ENCODE peak calls at places on chromosomes 6 and 20, in ten cellular contexts. A is sigmoid colon, V is stomach, U is H1, Q is ovary, H is suprapubic skin, R is A549, M is SK-N-SH, X is HepG2, N is transverse colon. J is an unnamed sample.

GRCh38 chr20:59627298-59627697 is 23.0 kb downstream of the PHACTR3 start:
- DNase-seq in A (no peak), V (no peak), U (no peak), Q (no peak), H (no peak), R (no peak), M (no peak), X (no peak), N (no peak), J (no peak)

GRCh38 chr6:159953091-159953581 is 15.7 kb upstream of the IGF2R start:
- DNase-seq in A (peak), V (peak), U (no peak), Q (peak), H (no peak), R (no peak), M (no peak), X (no peak), N (no peak), J (peak)

GRCh38 chr20:16441526-16442164 is 131.6 kb downstream of the KIF16B start:
- DNase-seq in A (no peak), V (no peak), U (no peak), Q (no peak), H (no peak), R (no peak), M (peak), X (no peak), N (no peak), J (no peak)

GRCh38 chr6:33702345-33702977 is 9.0 kb downstream of the UQCC2 start:
- DNase-seq in A (peak), V (peak), U (no peak), Q (no peak), H (no peak), R (peak), M (peak), X (peak), N (peak), J (no peak)

GRCh38 chr6:110422444-110422822 is 7.1 kb upstream of the DDO start:
- DNase-seq in A (no peak), V (no peak), U (no peak), Q (no peak), H (no peak), R (no peak), M (no peak), X (no peak), N (no peak), J (no peak)

GRCh38 chr6:122790740-122791679 is 2.0 kb downstream of the SMPDL3A start:
- DNase-seq in A (no peak), V (no peak), U (no peak), Q (no peak), H (no peak), R (no peak), M (no peak), X (peak), N (no peak), J (no peak)

GRCh38 chr6:116969211-116969863 is 92.3 kb downstream of the RFX6 start:
- DNase-seq in A (no peak), V (peak), U (no peak), Q (no peak), H (no peak), R (peak), M (peak), X (peak), N (peak), J (no peak)

GRCh38 chr6:19691465-19692167 is 145.6 kb upstream of the ID4 start:
- DNase-seq in A (no peak), V (no peak), U (peak), Q (no peak), H (no peak), R (no peak), M (peak), X (no peak), N (no peak), J (no peak)

GRCh38 chr6:28370440-28370839 is 20.7 kb downstream of the ZKSCAN3 start:
- DNase-seq in A (no peak), V (no peak), U (no peak), Q (no peak), H (no peak), R (no peak), M (no peak), X (no peak), N (no peak), J (no peak)

GRCh38 chr6:74597266-74597665 is 608.6 kb downstream of the COL12A1 start:
- DNase-seq in A (no peak), V (no peak), U (no peak), Q (no peak), H (no peak), R (no peak), M (no peak), X (no peak), N (no peak), J (no peak)

GRCh38 chr6:35727206-35727934 is 9.5 kb upstream of the ARMC12 start:
- DNase-seq in A (peak), V (peak), U (peak), Q (peak), H (peak), R (peak), M (peak), X (peak), N (peak), J (peak)

GRCh38 chr6:154590770-154591169 is 80.3 kb upstream of the CNKSR3 start:
- DNase-seq in A (no peak), V (peak), U (no peak), Q (no peak), H (no peak), R (no peak), M (no peak), X (no peak), N (peak), J (no peak)

GRCh38 chr20:45489083-45489531 is 19.6 kb downstream of the WFDC2 start:
- DNase-seq in A (no peak), V (no peak), U (no peak), Q (no peak), H (no peak), R (no peak), M (no peak), X (no peak), N (no peak), J (no peak)

GRCh38 chr20:25510202-25510601 is 75.1 kb downstream of the NINL start:
- DNase-seq in A (no peak), V (no peak), U (no peak), Q (no peak), H (peak), R (no peak), M (no peak), X (no peak), N (no peak), J (no peak)

GRCh38 chr6:28258877-28259777 is at the start of gene NKAPL:
- DNase-seq in A (peak), V (peak), U (peak), Q (peak), H (peak), R (no peak), M (no peak), X (no peak), N (peak), J (peak)

GRCh38 chr6:1107578-1107977 is 204.3 kb upstream of the FOXQ1 start:
- DNase-seq in A (no peak), V (no peak), U (no peak), Q (no peak), H (no peak), R (no peak), M (no peak), X (no peak), N (no peak), J (no peak)

GRCh38 chr20:55893031-55893430 is 112.3 kb downstream of the CBLN4 start:
- DNase-seq in A (no peak), V (no peak), U (no peak), Q (no peak), H (no peak), R (no peak), M (no peak), X (no peak), N (no peak), J (no peak)

GRCh38 chr6:149884215-149884614 is 13.7 kb downstream of the RAET1E start:
- DNase-seq in A (no peak), V (peak), U (peak), Q (peak), H (peak), R (no peak), M (no peak), X (no peak), N (no peak), J (no peak)

DNA sequence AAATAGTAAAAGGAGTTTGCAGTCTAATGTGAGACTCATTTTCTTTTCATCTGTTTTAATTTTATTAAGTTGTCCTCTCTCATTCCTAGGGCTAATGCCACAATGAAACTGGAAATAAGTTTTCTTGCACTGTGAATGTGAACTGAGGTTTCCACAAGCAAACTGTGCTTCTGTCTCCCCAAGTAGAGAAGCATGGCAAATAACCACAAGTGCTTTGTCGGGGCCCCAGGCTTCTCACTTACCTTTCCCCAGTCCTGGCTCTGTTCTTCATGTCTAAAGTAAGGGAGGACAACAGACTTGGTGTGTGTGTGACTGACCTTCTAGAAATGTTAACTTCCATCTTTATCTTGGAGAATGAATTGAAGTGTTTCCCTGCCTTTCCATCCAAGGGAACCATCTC is 80.8 kb downstream of the CBFA2T2 start:
- DNase-seq in A (no peak), V (no peak), U (no peak), Q (no peak), H (no peak), R (no peak), M (no peak), X (no peak), N (no peak), J (no peak)
- TF ChIP-seq EP300 in A (no peak), V (no peak), U (no peak), Q (no peak), H (no peak), R (no peak), M (no peak), X (no peak), N (no peak), J (no peak)

GRCh38 chr6:107361568-107362270 is 97.6 kb downstream of the PDSS2 start:
- DNase-seq in A (no peak), V (no peak), U (no peak), Q (no peak), H (no peak), R (no peak), M (no peak), X (peak), N (no peak), J (no peak)
- TF ChIP-seq EP300 in A (no peak), V (no peak), U (no peak), Q (no peak), H (no peak), R (no peak), M (no peak), X (peak), N (no peak), J (no peak)

GRCh38 chr20:53371216-53371615 is 222.4 kb downstream of the ZNF217 start:
- DNase-seq in A (no peak), V (no peak), U (no peak), Q (no peak), H (no peak), R (no peak), M (no peak), X (no peak), N (no peak), J (no peak)

GRCh38 chr20:53365676-53366075 is 228.0 kb downstream of the ZNF217 start:
- DNase-seq in A (no peak), V (no peak), U (no peak), Q (no peak), H (no peak), R (no peak), M (no peak), X (peak), N (no peak), J (no peak)

GRCh38 chr20:53376021-53376420 is 217.6 kb downstream of the ZNF217 start:
- DNase-seq in A (no peak), V (no peak), U (no peak), Q (no peak), H (no peak), R (no peak), M (no peak), X (no peak), N (no peak), J (no peak)

GRCh38 chr20:53369871-53370270 is 223.8 kb downstream of the ZNF217 start:
- DNase-seq in A (no peak), V (no peak), U (no peak), Q (no peak), H (no peak), R (no peak), M (no peak), X (no peak), N (no peak), J (no peak)

GRCh38 chr20:53370345-53370961 is 223.2 kb downstream of the ZNF217 start:
- DNase-seq in A (no peak), V (no peak), U (no peak), Q (no peak), H (no peak), R (no peak), M (no peak), X (no peak), N (no peak), J (no peak)
- TF ChIP-seq EP300 in A (no peak), V (no peak), U (no peak), Q (no peak), H (no peak), R (no peak), M (no peak), X (no peak), N (no peak), J (no peak)

GRCh38 chr6:156719720-156720563 is 57.2 kb upstream of the ARID1B start:
- DNase-seq in A (peak), V (peak), U (peak), Q (peak), H (peak), R (peak), M (no peak), X (peak), N (peak), J (peak)
- TF ChIP-seq EP300 in A (no peak), V (no peak), U (no peak), Q (no peak), H (no peak), R (peak), M (no peak), X (no peak), N (peak), J (peak)

GRCh38 chr6:32623693-32624092 is 13.5 kb upstream of the HLA-DQA1 start:
- DNase-seq in A (no peak), V (no peak), U (no peak), Q (no peak), H (no peak), R (no peak), M (no peak), X (no peak), N (no peak), J (no peak)

GRCh38 chr6:32624565-32624964 is 12.6 kb upstream of the HLA-DQA1 start:
- DNase-seq in A (no peak), V (no peak), U (no peak), Q (no peak), H (no peak), R (no peak), M (no peak), X (no peak), N (no peak), J (no peak)

GRCh38 chr6:32627249-32627648 is 10.0 kb upstream of the HLA-DQA1 start:
- DNase-seq in A (no peak), V (no peak), U (no peak), Q (no peak), H (no peak), R (no peak), M (no peak), X (no peak), N (no peak), J (no peak)

GRCh38 chr6:32625137-32625536 is 12.1 kb upstream of the HLA-DQA1 start:
- DNase-seq in A (no peak), V (no peak), U (no peak), Q (no peak), H (no peak), R (no peak), M (no peak), X (no peak), N (no peak), J (no peak)

GRCh38 chr6:32627831-32628230 is 9.4 kb upstream of the HLA-DQA1 start:
- DNase-seq in A (no peak), V (peak), U (no peak), Q (peak), H (no peak), R (no peak), M (no peak), X (no peak), N (peak), J (peak)
- TF ChIP-seq EP300 in A (no peak), V (no peak), U (no peak), Q (no peak), H (no peak), R (no peak), M (no peak), X (no peak), N (no peak), J (no peak)

GRCh38 chr20:8932192-8933150 is 136.4 kb upstream of the PLCB4 start:
- DNase-seq in A (no peak), V (no peak), U (no peak), Q (no peak), H (no peak), R (peak), M (no peak), X (no peak), N (no peak), J (no peak)
- TF ChIP-seq EP300 in A (no peak), V (no peak), U (no peak), Q (no peak), H (no peak), R (no peak), M (no peak), X (no peak), N (no peak), J (no peak)

GRCh38 chr6:157148391-157149323 is 174.7 kb downstream of the TMEM242 start:
- DNase-seq in A (peak), V (peak), U (no peak), Q (peak), H (no peak), R (peak), M (peak), X (no peak), N (peak), J (no peak)
- TF ChIP-seq EP300 in A (no peak), V (peak), U (no peak), Q (no peak), H (no peak), R (no peak), M (peak), X (no peak), N (peak), J (no peak)

DNA sequence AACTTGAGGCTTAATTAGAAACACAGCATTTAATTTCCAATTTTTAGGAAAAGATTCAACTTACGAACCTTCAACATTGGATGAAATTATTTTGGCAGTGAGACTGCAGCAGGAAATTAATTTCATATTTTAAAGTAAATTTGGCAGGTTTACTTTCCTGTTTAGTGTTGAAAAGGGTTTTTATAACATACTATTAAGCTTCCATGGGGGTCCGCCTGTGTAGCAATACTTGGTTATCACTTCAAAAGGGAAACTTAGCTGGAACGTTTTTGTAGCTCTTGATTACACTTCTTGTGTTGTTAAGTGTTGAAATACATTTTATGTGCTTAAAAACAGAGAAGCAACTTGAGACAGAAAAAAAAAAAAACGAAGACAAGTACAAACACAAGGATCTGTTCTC is 113.6 kb upstream of the SLC35B3 start:
- DNase-seq in A (no peak), V (no peak), U (no peak), Q (no peak), H (no peak), R (no peak), M (no peak), X (no peak), N (no peak), J (no peak)
- TF ChIP-seq EP300 in A (no peak), V (no peak), U (no peak), Q (no peak), H (no peak), R (no peak), M (no peak), X (no peak), N (no peak), J (no peak)

DNA sequence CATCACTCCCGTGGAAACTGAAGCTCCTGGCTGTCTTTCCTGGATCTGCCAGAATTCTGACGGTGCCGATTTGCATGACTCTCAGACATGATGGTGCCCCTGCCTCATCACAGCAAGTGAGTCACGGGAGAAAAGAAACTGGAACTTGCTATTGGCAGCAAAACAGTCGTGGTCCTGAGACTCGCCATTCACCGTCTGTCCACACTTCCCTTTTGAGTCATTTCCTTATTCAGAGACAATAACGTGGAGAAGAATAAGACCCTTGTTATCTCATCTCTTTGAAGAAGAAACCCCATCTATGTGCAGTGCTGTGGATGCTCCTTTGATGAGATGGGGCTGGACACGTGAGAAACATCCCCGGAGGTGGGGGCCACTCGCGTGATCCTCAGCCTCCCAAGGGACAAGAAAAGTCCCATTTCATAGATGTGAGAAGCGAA is 4.2 kb downstream of the GPR31 start:
- DNase-seq in A (no peak), V (no peak), U (no peak), Q (no peak), H (no peak), R (no peak), M (no peak), X (peak), N (peak), J (no peak)
- TF ChIP-seq EP300 in A (no peak), V (no peak), U (no peak), Q (no peak), H (no peak), R (no peak), M (no peak), X (no peak), N (no peak), J (no peak)

J was measured in tibial nerve.